ENCODE peak calls at places on chromosomes 6 and 20, in ten cellular contexts. One of them, this sample, is unnamed. For H3K9me3, the result is how much of the 10 kb centered on the place peaks cover.

GRCh38 chr6:4459032-4459431 is 317.2 kb upstream of the CDYL start:
- DNase-seq in breast epithelium: no peak
- DNase-seq in sigmoid colon: no peak
- DNase-seq in HCT116: no peak
- DNase-seq in heart right ventricle: no peak
- DNase-seq in left ventricle myocardium inferior: no peak
- DNase-seq in AG04450: peak
- DNase-seq in spleen: no peak
- DNase-seq in MM.1S: no peak
- DNase-seq in pancreas: no peak
- DNase-seq in this sample: no peak

GRCh38 chr20:855466-856360 is 22.2 kb downstream of the FAM110A start:
- DNase-seq in breast epithelium: no peak
- DNase-seq in sigmoid colon: no peak
- DNase-seq in HCT116: no peak
- DNase-seq in heart right ventricle: no peak
- DNase-seq in left ventricle myocardium inferior: no peak
- DNase-seq in AG04450: no peak
- DNase-seq in spleen: no peak
- DNase-seq in MM.1S: no peak
- DNase-seq in pancreas: no peak
- DNase-seq in this sample: no peak

GRCh38 chr20:41119593-41120561 is 17.5 kb upstream of the PLCG1 start:
- DNase-seq in breast epithelium: no peak
- DNase-seq in sigmoid colon: no peak
- DNase-seq in HCT116: no peak
- DNase-seq in heart right ventricle: no peak
- DNase-seq in left ventricle myocardium inferior: no peak
- DNase-seq in AG04450: no peak
- DNase-seq in spleen: no peak
- DNase-seq in MM.1S: no peak
- DNase-seq in pancreas: no peak
- DNase-seq in this sample: no peak

GRCh38 chr20:18288748-18289705 is 700 bp downstream of the ZNF133 start:
- DNase-seq in breast epithelium: peak
- DNase-seq in sigmoid colon: no peak
- DNase-seq in HCT116: no peak
- DNase-seq in heart right ventricle: no peak
- DNase-seq in left ventricle myocardium inferior: no peak
- DNase-seq in AG04450: no peak
- DNase-seq in spleen: peak
- DNase-seq in MM.1S: no peak
- DNase-seq in pancreas: no peak
- DNase-seq in this sample: no peak

GRCh38 chr6:31114970-31115849 is 610 bp downstream of the PSORS1C1 start:
- DNase-seq in breast epithelium: no peak
- DNase-seq in sigmoid colon: no peak
- DNase-seq in HCT116: peak
- DNase-seq in heart right ventricle: no peak
- DNase-seq in left ventricle myocardium inferior: no peak
- DNase-seq in AG04450: no peak
- DNase-seq in spleen: peak
- DNase-seq in MM.1S: no peak
- DNase-seq in pancreas: no peak
- DNase-seq in this sample: no peak

GRCh38 chr6:135488023-135488422 is 9.5 kb downstream of the AHI1 start:
- DNase-seq in breast epithelium: no peak
- DNase-seq in sigmoid colon: no peak
- DNase-seq in HCT116: no peak
- DNase-seq in heart right ventricle: no peak
- DNase-seq in left ventricle myocardium inferior: no peak
- DNase-seq in AG04450: no peak
- DNase-seq in spleen: no peak
- DNase-seq in MM.1S: no peak
- DNase-seq in pancreas: no peak
- DNase-seq in this sample: no peak

GRCh38 chr6:53803081-53803860 is 8.5 kb downstream of the LRRC1 start:
- DNase-seq in breast epithelium: no peak
- DNase-seq in sigmoid colon: no peak
- DNase-seq in HCT116: no peak
- DNase-seq in heart right ventricle: no peak
- DNase-seq in left ventricle myocardium inferior: no peak
- DNase-seq in AG04450: peak
- DNase-seq in spleen: no peak
- DNase-seq in MM.1S: no peak
- DNase-seq in pancreas: no peak
- DNase-seq in this sample: peak

GRCh38 chr6:125699591-125699990 is 49.8 kb upstream of the HEY2 start:
- DNase-seq in breast epithelium: no peak
- DNase-seq in sigmoid colon: no peak
- DNase-seq in HCT116: no peak
- DNase-seq in heart right ventricle: no peak
- DNase-seq in left ventricle myocardium inferior: no peak
- DNase-seq in AG04450: no peak
- DNase-seq in spleen: no peak
- DNase-seq in MM.1S: no peak
- DNase-seq in pancreas: no peak
- DNase-seq in this sample: no peak

GRCh38 chr20:63740070-63740500 is 509 bp downstream of the SLC2A4RG start:
- DNase-seq in breast epithelium: no peak
- DNase-seq in sigmoid colon: peak
- DNase-seq in HCT116: no peak
- DNase-seq in heart right ventricle: no peak
- DNase-seq in left ventricle myocardium inferior: peak
- DNase-seq in AG04450: no peak
- DNase-seq in spleen: peak
- DNase-seq in MM.1S: no peak
- DNase-seq in pancreas: peak
- DNase-seq in this sample: peak

GRCh38 chr20:63737690-63737939 is 1.2 kb downstream of the LIME1 start:
- DNase-seq in breast epithelium: no peak
- DNase-seq in sigmoid colon: no peak
- DNase-seq in HCT116: no peak
- DNase-seq in heart right ventricle: no peak
- DNase-seq in left ventricle myocardium inferior: no peak
- DNase-seq in AG04450: no peak
- DNase-seq in spleen: no peak
- DNase-seq in MM.1S: no peak
- DNase-seq in pancreas: no peak
- DNase-seq in this sample: peak

GRCh38 chr20:63739129-63740069 is at the start of gene SLC2A4RG:
- DNase-seq in breast epithelium: peak
- DNase-seq in sigmoid colon: peak
- DNase-seq in HCT116: no peak
- DNase-seq in heart right ventricle: peak
- DNase-seq in left ventricle myocardium inferior: peak
- DNase-seq in AG04450: no peak
- DNase-seq in spleen: peak
- DNase-seq in MM.1S: peak
- DNase-seq in pancreas: peak
- DNase-seq in this sample: peak

GRCh38 chr20:63737940-63738686 is 1.5 kb upstream of the SLC2A4RG start:
- DNase-seq in breast epithelium: no peak
- DNase-seq in sigmoid colon: peak
- DNase-seq in HCT116: no peak
- DNase-seq in heart right ventricle: no peak
- DNase-seq in left ventricle myocardium inferior: no peak
- DNase-seq in AG04450: no peak
- DNase-seq in spleen: peak
- DNase-seq in MM.1S: peak
- DNase-seq in pancreas: peak
- DNase-seq in this sample: no peak

DNA sequence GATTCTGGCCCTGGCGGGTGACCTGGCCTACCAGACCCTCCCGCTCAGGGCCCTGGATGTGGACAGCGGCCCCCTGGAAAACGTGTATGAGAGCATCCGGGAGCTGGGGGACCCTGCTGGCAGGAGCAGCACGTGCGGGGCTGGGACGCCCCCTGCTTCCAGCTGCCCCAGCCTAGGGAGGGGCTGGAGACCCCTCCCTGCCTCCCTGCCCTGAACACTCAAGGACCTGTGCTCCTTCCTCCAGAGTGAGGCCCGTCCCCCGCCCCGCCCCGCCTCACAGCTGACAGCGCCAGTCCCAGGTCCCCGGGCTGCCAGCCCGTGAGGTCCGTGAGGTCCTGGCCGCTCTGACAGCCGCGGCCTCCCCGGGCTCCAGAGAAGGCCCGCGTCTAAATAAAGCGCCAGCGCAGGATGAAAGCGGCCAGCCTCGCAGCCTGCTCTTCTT is 868 bp upstream of the SLC2A4RG start:
- DNase-seq in breast epithelium: no peak
- DNase-seq in sigmoid colon: peak
- DNase-seq in HCT116: no peak
- DNase-seq in heart right ventricle: peak
- DNase-seq in left ventricle myocardium inferior: peak
- DNase-seq in AG04450: no peak
- DNase-seq in spleen: peak
- DNase-seq in MM.1S: peak
- DNase-seq in pancreas: peak
- DNase-seq in this sample: peak
- H3K27ac ChIP-seq in breast epithelium: peak
- H3K27ac ChIP-seq in sigmoid colon: peak
- H3K27ac ChIP-seq in HCT116: peak
- H3K27ac ChIP-seq in heart right ventricle: peak
- H3K27ac ChIP-seq in left ventricle myocardium inferior: peak
- H3K27ac ChIP-seq in AG04450: no peak
- H3K27ac ChIP-seq in spleen: peak
- H3K27ac ChIP-seq in MM.1S: peak
- H3K27ac ChIP-seq in pancreas: peak
- H3K27ac ChIP-seq in this sample: peak

DNA sequence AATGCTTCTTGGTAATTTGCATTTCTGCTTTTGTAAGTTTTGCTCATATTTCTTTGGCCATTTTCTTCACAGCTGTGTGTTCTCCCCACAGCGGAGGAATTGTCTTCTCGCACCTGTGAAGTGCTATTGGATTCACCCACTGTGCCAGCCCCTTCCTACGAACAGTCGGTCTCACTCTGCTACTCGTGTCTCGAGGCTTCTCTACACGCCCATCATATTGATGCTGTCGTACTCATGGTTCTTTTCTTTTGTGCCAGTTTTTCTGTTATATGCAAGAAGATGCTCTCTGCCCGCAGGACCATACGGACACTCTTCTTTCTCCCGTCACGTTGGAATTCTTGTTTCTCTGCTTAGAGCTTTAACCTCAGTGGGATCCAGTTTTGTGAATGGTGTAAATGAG is 200.3 kb downstream of the DLL1 start:
- DNase-seq in breast epithelium: no peak
- DNase-seq in sigmoid colon: no peak
- DNase-seq in HCT116: no peak
- DNase-seq in heart right ventricle: peak
- DNase-seq in left ventricle myocardium inferior: no peak
- DNase-seq in AG04450: no peak
- DNase-seq in spleen: peak
- DNase-seq in MM.1S: no peak
- DNase-seq in pancreas: no peak
- DNase-seq in this sample: no peak
- H3K9me3 ChIP-seq in breast epithelium: under half
- H3K9me3 ChIP-seq in sigmoid colon: under half
- H3K9me3 ChIP-seq in HCT116: under half
- H3K9me3 ChIP-seq in heart right ventricle: under half
- H3K9me3 ChIP-seq in left ventricle myocardium inferior: under half
- H3K9me3 ChIP-seq in AG04450: half or more
- H3K9me3 ChIP-seq in spleen: under half
- H3K9me3 ChIP-seq in MM.1S: under half
- H3K9me3 ChIP-seq in pancreas: under half
- H3K9me3 ChIP-seq in this sample: under half

GRCh38 chr6:160379464-160379863 is 31.3 kb downstream of the SLC22A3 start:
- DNase-seq in breast epithelium: no peak
- DNase-seq in sigmoid colon: no peak
- DNase-seq in HCT116: peak
- DNase-seq in heart right ventricle: no peak
- DNase-seq in left ventricle myocardium inferior: no peak
- DNase-seq in AG04450: no peak
- DNase-seq in spleen: no peak
- DNase-seq in MM.1S: no peak
- DNase-seq in pancreas: no peak
- DNase-seq in this sample: no peak
- H3K27ac ChIP-seq in breast epithelium: no peak
- H3K27ac ChIP-seq in sigmoid colon: no peak
- H3K27ac ChIP-seq in HCT116: no peak
- H3K27ac ChIP-seq in heart right ventricle: no peak
- H3K27ac ChIP-seq in left ventricle myocardium inferior: no peak
- H3K27ac ChIP-seq in AG04450: no peak
- H3K27ac ChIP-seq in spleen: no peak
- H3K27ac ChIP-seq in MM.1S: no peak
- H3K27ac ChIP-seq in pancreas: no peak
- H3K27ac ChIP-seq in this sample: no peak

GRCh38 chr6:13672904-13673303 is 38.7 kb downstream of the RANBP9 start:
- DNase-seq in breast epithelium: no peak
- DNase-seq in sigmoid colon: no peak
- DNase-seq in HCT116: no peak
- DNase-seq in heart right ventricle: no peak
- DNase-seq in left ventricle myocardium inferior: no peak
- DNase-seq in AG04450: no peak
- DNase-seq in spleen: no peak
- DNase-seq in MM.1S: no peak
- DNase-seq in pancreas: no peak
- DNase-seq in this sample: no peak

GRCh38 chr6:13674533-13675190 is 37.0 kb downstream of the RANBP9 start:
- DNase-seq in breast epithelium: no peak
- DNase-seq in sigmoid colon: no peak
- DNase-seq in HCT116: no peak
- DNase-seq in heart right ventricle: no peak
- DNase-seq in left ventricle myocardium inferior: no peak
- DNase-seq in AG04450: no peak
- DNase-seq in spleen: no peak
- DNase-seq in MM.1S: no peak
- DNase-seq in pancreas: no peak
- DNase-seq in this sample: no peak

GRCh38 chr6:13671742-13672141 is 39.9 kb downstream of the RANBP9 start:
- DNase-seq in breast epithelium: no peak
- DNase-seq in sigmoid colon: no peak
- DNase-seq in HCT116: no peak
- DNase-seq in heart right ventricle: no peak
- DNase-seq in left ventricle myocardium inferior: no peak
- DNase-seq in AG04450: no peak
- DNase-seq in spleen: no peak
- DNase-seq in MM.1S: no peak
- DNase-seq in pancreas: no peak
- DNase-seq in this sample: no peak

GRCh38 chr6:13673825-13674444 is 37.7 kb downstream of the RANBP9 start:
- DNase-seq in breast epithelium: no peak
- DNase-seq in sigmoid colon: no peak
- DNase-seq in HCT116: no peak
- DNase-seq in heart right ventricle: no peak
- DNase-seq in left ventricle myocardium inferior: no peak
- DNase-seq in AG04450: no peak
- DNase-seq in spleen: no peak
- DNase-seq in MM.1S: no peak
- DNase-seq in pancreas: no peak
- DNase-seq in this sample: no peak

DNA sequence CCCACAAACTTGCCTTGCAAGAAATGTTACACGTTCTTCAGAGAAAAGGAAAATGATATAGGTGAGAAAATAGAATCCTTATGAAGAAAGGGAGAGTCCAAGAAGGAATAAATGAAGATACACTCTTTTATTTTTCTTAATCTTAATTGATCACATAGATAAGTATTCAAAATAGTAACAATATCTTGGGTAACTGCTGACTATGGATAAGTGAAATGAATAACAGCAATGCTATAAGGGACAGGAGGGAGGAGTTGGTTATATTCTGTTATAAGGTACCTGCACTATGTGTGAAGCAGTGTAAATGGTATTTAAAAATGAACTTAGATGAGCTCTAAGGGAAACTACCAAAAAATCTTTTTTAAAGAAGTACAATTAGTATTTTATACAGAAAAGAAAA is 38.3 kb downstream of the RANBP9 start:
- DNase-seq in breast epithelium: no peak
- DNase-seq in sigmoid colon: no peak
- DNase-seq in HCT116: no peak
- DNase-seq in heart right ventricle: no peak
- DNase-seq in left ventricle myocardium inferior: no peak
- DNase-seq in AG04450: no peak
- DNase-seq in spleen: no peak
- DNase-seq in MM.1S: no peak
- DNase-seq in pancreas: no peak
- DNase-seq in this sample: no peak
- H3K9me3 ChIP-seq in breast epithelium: under half
- H3K9me3 ChIP-seq in sigmoid colon: under half
- H3K9me3 ChIP-seq in HCT116: under half
- H3K9me3 ChIP-seq in heart right ventricle: under half
- H3K9me3 ChIP-seq in left ventricle myocardium inferior: under half
- H3K9me3 ChIP-seq in AG04450: under half
- H3K9me3 ChIP-seq in spleen: under half
- H3K9me3 ChIP-seq in MM.1S: under half
- H3K9me3 ChIP-seq in pancreas: under half
- H3K9me3 ChIP-seq in this sample: under half

This sample was measured in upper lobe of left lung.